ENCODE peak calls at places on chromosomes 7 and 10, in four cellular contexts. One of them, this sample, is unnamed.

GRCh38 chr10:131792011-131792651 is 108.7 kb upstream of the PPP2R2D start:
- DNase-seq in HepG2: no peak
- DNase-seq in SK-N-SH: no peak
- DNase-seq in WTC11: no peak
- DNase-seq in this sample: no peak

GRCh38 chr7:66036788-66037187 is 38.8 kb upstream of the ASL start:
- DNase-seq in SK-N-SH: no peak
- DNase-seq in WTC11: no peak
- DNase-seq in HepG2: no peak
- DNase-seq in this sample: no peak

GRCh38 chr10:87684001-87684628 is 24.4 kb downstream of the PAPSS2 start:
- DNase-seq in WTC11: no peak
- DNase-seq in HepG2: no peak
- DNase-seq in SK-N-SH: no peak
- DNase-seq in this sample: no peak

GRCh38 chr10:5266804-5267203 is 70.2 kb downstream of the AKR1C4 start:
- DNase-seq in HepG2: no peak
- DNase-seq in SK-N-SH: no peak
- DNase-seq in WTC11: no peak
- DNase-seq in this sample: no peak

GRCh38 chr7:54944179-54944578 is 74.6 kb upstream of the EGFR start:
- DNase-seq in HepG2: no peak
- DNase-seq in SK-N-SH: no peak
- DNase-seq in WTC11: no peak
- DNase-seq in this sample: no peak

GRCh38 chr10:98088186-98088971 is 46.1 kb upstream of the R3HCC1L start:
- DNase-seq in WTC11: no peak
- DNase-seq in HepG2: no peak
- DNase-seq in SK-N-SH: no peak
- DNase-seq in this sample: no peak

GRCh38 chr7:156984209-156984891 is 26.1 kb downstream of the MNX1 start:
- DNase-seq in WTC11: no peak
- DNase-seq in HepG2: no peak
- DNase-seq in SK-N-SH: peak
- DNase-seq in this sample: no peak

GRCh38 chr7:3043544-3044395 is at the start of gene CARD11:
- DNase-seq in HepG2: no peak
- DNase-seq in SK-N-SH: peak
- DNase-seq in WTC11: peak
- DNase-seq in this sample: peak

GRCh38 chr7:71626206-71626605 is 494.3 kb downstream of the GALNT17 start:
- DNase-seq in WTC11: no peak
- DNase-seq in HepG2: no peak
- DNase-seq in SK-N-SH: no peak
- DNase-seq in this sample: no peak

GRCh38 chr10:30170814-30171213 is 111.4 kb upstream of the JCAD start:
- DNase-seq in WTC11: no peak
- DNase-seq in HepG2: no peak
- DNase-seq in SK-N-SH: no peak
- DNase-seq in this sample: no peak

GRCh38 chr10:124447741-124448466 is 1.9 kb downstream of the NKX1-2 start:
- DNase-seq in WTC11: peak
- DNase-seq in SK-N-SH: peak
- DNase-seq in HepG2: no peak
- DNase-seq in this sample: no peak

GRCh38 chr7:33062782-33063443 is 337 bp upstream of the NT5C3A start:
- DNase-seq in WTC11: peak
- DNase-seq in SK-N-SH: peak
- DNase-seq in HepG2: peak
- DNase-seq in this sample: peak

GRCh38 chr10:21662635-21663034 is 128.6 kb downstream of the MLLT10 start:
- DNase-seq in WTC11: no peak
- DNase-seq in SK-N-SH: no peak
- DNase-seq in HepG2: no peak
- DNase-seq in this sample: no peak

GRCh38 chr7:128915271-128915819 is 4.8 kb upstream of the KCP start:
- DNase-seq in WTC11: no peak
- DNase-seq in HepG2: no peak
- DNase-seq in SK-N-SH: no peak
- DNase-seq in this sample: no peak

GRCh38 chr7:158028971-158029370 is 558.7 kb downstream of the PTPRN2 start:
- DNase-seq in WTC11: no peak
- DNase-seq in SK-N-SH: no peak
- DNase-seq in HepG2: no peak
- DNase-seq in this sample: no peak

GRCh38 chr7:155488483-155489127 is 30.7 kb downstream of the EN2 start:
- DNase-seq in WTC11: no peak
- DNase-seq in SK-N-SH: no peak
- DNase-seq in HepG2: no peak
- DNase-seq in this sample: no peak

GRCh38 chr7:96224682-96225081 is 97.2 kb downstream of the SLC25A13 start:
- DNase-seq in WTC11: peak
- DNase-seq in SK-N-SH: peak
- DNase-seq in HepG2: peak
- DNase-seq in this sample: no peak

DNA sequence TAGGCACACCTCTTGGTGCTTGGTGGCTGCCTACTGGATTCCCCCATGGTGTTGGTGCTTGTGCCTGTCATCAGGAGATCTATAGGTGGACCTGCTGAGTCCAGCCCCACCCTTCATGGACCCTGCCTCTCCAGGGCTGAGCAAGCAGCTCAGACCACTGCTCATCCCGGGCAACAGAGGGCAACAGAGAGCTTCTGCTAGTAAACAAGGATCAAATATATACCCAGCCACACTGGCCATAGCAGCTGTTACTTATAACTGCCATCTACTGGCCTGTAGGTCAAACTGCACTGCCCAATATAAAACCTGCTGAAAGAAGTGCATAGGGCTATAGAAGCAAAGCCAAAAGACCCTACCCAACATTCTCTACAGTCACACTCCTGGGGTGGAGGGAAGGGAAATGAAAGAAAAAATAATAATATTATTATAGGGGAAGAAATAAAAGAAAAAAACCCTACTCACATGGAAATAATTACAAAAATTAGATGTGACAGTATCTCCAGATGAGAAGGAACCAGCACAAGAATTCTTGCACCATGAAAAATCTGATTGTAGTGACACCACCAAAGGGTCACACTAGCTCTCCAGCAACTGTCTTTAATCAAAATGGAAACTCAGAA is 54.9 kb upstream of the ZNF800 start:
- DNase-seq in HepG2: peak
- DNase-seq in SK-N-SH: peak
- DNase-seq in WTC11: peak
- DNase-seq in this sample: peak
- TF ChIP-seq FOXJ3 in HepG2: no peak
- TF ChIP-seq FOXJ3 in SK-N-SH: no peak
- TF ChIP-seq FOXJ3 in WTC11: no peak
- TF ChIP-seq FOXJ3 in this sample: peak

GRCh38 chr7:6530626-6531491 is 20.4 kb downstream of the GRID2IP start:
- DNase-seq in HepG2: no peak
- DNase-seq in SK-N-SH: peak
- DNase-seq in WTC11: peak
- DNase-seq in this sample: peak
- TF ChIP-seq FOXJ3 in HepG2: no peak
- TF ChIP-seq FOXJ3 in SK-N-SH: no peak
- TF ChIP-seq FOXJ3 in WTC11: no peak
- TF ChIP-seq FOXJ3 in this sample: no peak

GRCh38 chr7:34162676-34163075 is 257.3 kb downstream of the BMPER start:
- DNase-seq in WTC11: no peak
- DNase-seq in HepG2: no peak
- DNase-seq in SK-N-SH: no peak
- DNase-seq in this sample: no peak
- TF ChIP-seq FOXJ3 in WTC11: no peak
- TF ChIP-seq FOXJ3 in HepG2: no peak
- TF ChIP-seq FOXJ3 in SK-N-SH: no peak
- TF ChIP-seq FOXJ3 in this sample: no peak

DNA sequence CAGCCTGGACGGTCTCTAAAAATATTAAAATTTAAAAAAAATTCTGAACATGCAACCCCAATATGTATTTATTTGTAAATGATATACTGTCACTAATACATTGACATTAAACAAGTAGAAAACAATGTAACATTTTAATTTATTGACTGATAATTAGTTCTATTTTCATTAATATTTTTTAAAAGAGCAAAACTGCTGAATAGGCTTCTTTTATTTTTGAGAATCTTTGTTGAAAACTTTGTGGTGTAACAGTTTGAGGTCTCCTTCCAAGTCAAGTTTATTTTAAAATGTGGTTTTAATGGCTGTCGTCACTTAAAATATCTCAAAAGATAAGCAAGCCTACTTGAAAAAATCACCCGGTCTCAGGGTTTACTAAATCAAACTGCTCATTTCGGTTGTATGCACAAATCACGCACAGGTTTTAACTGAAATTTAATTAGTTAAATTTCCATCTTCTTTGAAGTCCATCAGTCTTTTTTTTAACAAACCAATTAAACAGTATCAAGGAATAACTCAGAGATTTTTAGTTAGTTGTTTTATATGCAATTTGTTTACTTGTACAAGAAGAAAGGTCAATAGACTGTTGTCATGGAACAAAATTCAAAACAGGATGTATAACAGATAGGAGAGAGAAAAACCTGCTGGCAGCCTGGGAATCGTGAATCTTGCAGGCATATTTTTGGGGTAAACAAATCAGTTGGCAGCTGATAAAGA is 9.8 kb upstream of the EDRF1 start:
- DNase-seq in WTC11: no peak
- DNase-seq in SK-N-SH: no peak
- DNase-seq in HepG2: no peak
- DNase-seq in this sample: no peak
- TF ChIP-seq FOXJ3 in WTC11: no peak
- TF ChIP-seq FOXJ3 in SK-N-SH: no peak
- TF ChIP-seq FOXJ3 in HepG2: no peak
- TF ChIP-seq FOXJ3 in this sample: no peak

GRCh38 chr10:32197423-32197822 is 141.2 kb upstream of the KIF5B start:
- DNase-seq in WTC11: no peak
- DNase-seq in SK-N-SH: no peak
- DNase-seq in HepG2: no peak
- DNase-seq in this sample: no peak
- TF ChIP-seq FOXJ3 in WTC11: no peak
- TF ChIP-seq FOXJ3 in SK-N-SH: no peak
- TF ChIP-seq FOXJ3 in HepG2: no peak
- TF ChIP-seq FOXJ3 in this sample: no peak

GRCh38 chr10:121644501-121644900 is 46.3 kb upstream of the FGFR2 start:
- DNase-seq in HepG2: no peak
- DNase-seq in WTC11: no peak
- DNase-seq in SK-N-SH: peak
- DNase-seq in this sample: no peak

GRCh38 chr10:121645696-121646095 is 47.5 kb upstream of the FGFR2 start:
- DNase-seq in SK-N-SH: no peak
- DNase-seq in WTC11: no peak
- DNase-seq in HepG2: no peak
- DNase-seq in this sample: no peak

GRCh38 chr10:121647401-121647800 is 49.2 kb upstream of the FGFR2 start:
- DNase-seq in HepG2: no peak
- DNase-seq in WTC11: no peak
- DNase-seq in SK-N-SH: no peak
- DNase-seq in this sample: no peak

GRCh38 chr10:121648493-121648892 is 50.2 kb upstream of the FGFR2 start:
- DNase-seq in WTC11: no peak
- DNase-seq in HepG2: no peak
- DNase-seq in SK-N-SH: no peak
- DNase-seq in this sample: no peak

GRCh38 chr10:121648078-121648477 is 49.8 kb upstream of the FGFR2 start:
- DNase-seq in SK-N-SH: no peak
- DNase-seq in WTC11: no peak
- DNase-seq in HepG2: no peak
- DNase-seq in this sample: no peak
- TF ChIP-seq FOXJ3 in SK-N-SH: no peak
- TF ChIP-seq FOXJ3 in WTC11: no peak
- TF ChIP-seq FOXJ3 in HepG2: no peak
- TF ChIP-seq FOXJ3 in this sample: no peak

GRCh38 chr10:126170367-126170766 is 217.9 kb downstream of the ADAM12 start:
- DNase-seq in WTC11: no peak
- DNase-seq in SK-N-SH: no peak
- DNase-seq in HepG2: no peak
- DNase-seq in this sample: no peak
- TF ChIP-seq FOXJ3 in WTC11: no peak
- TF ChIP-seq FOXJ3 in SK-N-SH: no peak
- TF ChIP-seq FOXJ3 in HepG2: no peak
- TF ChIP-seq FOXJ3 in this sample: no peak

GRCh38 chr10:50369931-50370330 is 118.6 kb upstream of the ASAH2 start:
- DNase-seq in WTC11: no peak
- DNase-seq in SK-N-SH: no peak
- DNase-seq in HepG2: no peak
- DNase-seq in this sample: no peak

GRCh38 chr10:50362547-50363125 is 111.3 kb upstream of the ASAH2 start:
- DNase-seq in WTC11: no peak
- DNase-seq in HepG2: no peak
- DNase-seq in SK-N-SH: no peak
- DNase-seq in this sample: no peak

GRCh38 chr10:50361946-50362345 is 110.6 kb upstream of the ASAH2 start:
- DNase-seq in SK-N-SH: no peak
- DNase-seq in WTC11: no peak
- DNase-seq in HepG2: no peak
- DNase-seq in this sample: no peak

GRCh38 chr10:50367732-50368131 is 116.4 kb upstream of the ASAH2 start:
- DNase-seq in HepG2: peak
- DNase-seq in WTC11: no peak
- DNase-seq in SK-N-SH: peak
- DNase-seq in this sample: peak
- TF ChIP-seq FOXJ3 in HepG2: no peak
- TF ChIP-seq FOXJ3 in WTC11: no peak
- TF ChIP-seq FOXJ3 in SK-N-SH: no peak
- TF ChIP-seq FOXJ3 in this sample: no peak

This sample was measured in K562.